ENCODE peak calls at places on chromosomes 5 and 9, in five cellular contexts. Y is fibroblast of lung, O is dorsolateral prefrontal cortex, H is tibial nerve, B is astrocyte of the spinal cord. Z is an unnamed sample.

GRCh38 chr5:100905259-100905914 is 2.3 kb upstream of the ST8SIA4 start:
- DNase-seq in H (no peak), Y (no peak), O (no peak), B (no peak), Z (no peak)

GRCh38 chr5:180603076-180603591 is 11.8 kb upstream of the SCGB3A1 start:
- DNase-seq in B (no peak), O (no peak), H (no peak), Y (no peak), Z (no peak)

GRCh38 chr5:143025971-143026370 is 255.8 kb downstream of the ARHGAP26 start:
- DNase-seq in B (no peak), H (no peak), Y (no peak), O (no peak), Z (no peak)

GRCh38 chr5:79189439-79190234 is 46.3 kb upstream of the JMY start:
- DNase-seq in O (no peak), B (no peak), H (no peak), Y (peak; percentile 13), Z (no peak)

GRCh38 chr9:134855900-134856377 is 24.7 kb upstream of the FCN2 start:
- DNase-seq in Y (no peak), B (no peak), H (no peak), O (no peak), Z (no peak)

GRCh38 chr9:113543286-113544000 is 79.9 kb downstream of the RGS3 start:
- DNase-seq in H (no peak), O (no peak), B (no peak), Y (no peak), Z (no peak)

GRCh38 chr5:159341914-159342313 is 11.6 kb upstream of the IL12B start:
- DNase-seq in B (peak; percentile 70), O (no peak), Y (peak; percentile 89), H (peak; percentile 20), Z (peak; percentile 82)

GRCh38 chr5:32182463-32183081 is 8.5 kb upstream of the GOLPH3 start:
- DNase-seq in Y (no peak), O (no peak), H (no peak), B (no peak), Z (no peak)

GRCh38 chr9:79974806-79975422 is 403.1 kb downstream of the TLE4 start:
- DNase-seq in O (no peak), B (no peak), H (no peak), Y (no peak), Z (no peak)

GRCh38 chr5:23139338-23140171 is 286.4 kb upstream of the CDH12 start:
- DNase-seq in B (peak; percentile 5), Y (peak; percentile 56), O (no peak), H (no peak), Z (no peak)

GRCh38 chr5:107831612-107832395 is 161.1 kb upstream of the EFNA5 start:
- DNase-seq in O (no peak), Y (peak; percentile 63), H (no peak), B (no peak), Z (no peak)

GRCh38 chr9:112894031-112894430 is 3.4 kb upstream of the SLC46A2 start:
- DNase-seq in Y (no peak), B (no peak), O (no peak), H (no peak), Z (peak; percentile 16)

GRCh38 chr5:181059297-181060230 is 19.5 kb downstream of the BTNL9 start:
- DNase-seq in H (no peak), Y (no peak), B (no peak), O (no peak), Z (no peak)

GRCh38 chr5:127870914-127871313 is 167.7 kb downstream of the CCDC192 start:
- DNase-seq in H (peak; percentile 59), B (peak; percentile 36), Y (peak; percentile 25), O (peak; percentile 47), Z (no peak)

GRCh38 chr5:149172709-149173505 is 31.6 kb downstream of the ABLIM3 start:
- DNase-seq in Y (no peak), H (no peak), O (no peak), B (no peak), Z (no peak)

GRCh38 chr5:111927191-111927590 is 170.2 kb upstream of the NREP start:
- DNase-seq in Y (no peak), H (no peak), B (no peak), O (no peak), Z (peak; percentile 33)

GRCh38 chr9:2015581-2016410 is 649 bp downstream of the SMARCA2 start:
- DNase-seq in B (peak; percentile 49), H (peak; percentile 15), O (peak; percentile 53), Y (peak; percentile 31), Z (peak; percentile 11)

GRCh38 chr9:137757139-137757538 is 120.4 kb upstream of the CACNA1B start:
- DNase-seq in O (peak; percentile 42), B (no peak), H (no peak), Y (peak; percentile 9), Z (no peak)

GRCh38 chr9:86639899-86640379 is 285.7 kb upstream of the TUT7 start:
- DNase-seq in O (no peak), B (no peak), Y (no peak), H (no peak), Z (no peak)

GRCh38 chr9:128575469-128575868 is 23.1 kb downstream of the SPTAN1 start:
- DNase-seq in Y (peak; percentile 52), H (no peak), B (peak; percentile 52), O (no peak), Z (no peak)

GRCh38 chr5:123116063-123116462 is 27.0 kb downstream of the PRDM6 start:
- DNase-seq in Y (peak; percentile 80), O (no peak), H (no peak), B (no peak), Z (no peak)

GRCh38 chr5:3326569-3327232 is 268.9 kb upstream of the IRX1 start:
- DNase-seq in B (no peak), O (no peak), H (no peak), Y (no peak), Z (no peak)

GRCh38 chr5:138967806-138968448 is 92.8 kb upstream of the LRRTM2 start:
- DNase-seq in O (no peak), Y (no peak), H (no peak), B (no peak), Z (no peak)

GRCh38 chr9:12604154-12604825 is 88.9 kb upstream of the TYRP1 start:
- DNase-seq in Y (peak; percentile 31), O (no peak), B (peak; percentile 56), H (no peak), Z (peak; percentile 49)

GRCh38 chr5:173011602-173012001 is 28.0 kb downstream of the ATP6V0E1 start:
- DNase-seq in B (no peak), H (no peak), O (no peak), Y (no peak), Z (no peak)

GRCh38 chr5:39062530-39062929 is 11.7 kb downstream of the RICTOR start:
- DNase-seq in O (no peak), B (no peak), H (no peak), Y (no peak), Z (no peak)

GRCh38 chr9:116313638-116314037 is 160.0 kb downstream of the PAPPA start:
- DNase-seq in B (no peak), Y (peak; percentile 21), H (no peak), O (no peak), Z (no peak)

GRCh38 chr9:127991757-127992274 is 11.0 kb upstream of the EEIG1 start:
- DNase-seq in O (no peak), B (no peak), H (no peak), Y (no peak), Z (no peak)

GRCh38 chr9:16461231-16461840 is 409.1 kb downstream of the BNC2 start:
- DNase-seq in H (no peak), B (no peak), O (no peak), Y (no peak), Z (no peak)

GRCh38 chr5:50318220-50318619 is 122.9 kb downstream of the EMB start:
- DNase-seq in O (no peak), B (no peak), H (no peak), Y (no peak), Z (no peak)

GRCh38 chr9:122327175-122327574 is 43.6 kb upstream of the PTGS1 start:
- DNase-seq in Y (no peak), H (no peak), O (no peak), B (no peak), Z (no peak)

GRCh38 chr5:89596821-89597220 is 713.8 kb upstream of the MEF2C start:
- DNase-seq in H (no peak), O (no peak), Y (no peak), B (no peak), Z (no peak)

GRCh38 chr5:2133936-2134335 is 251.2 kb upstream of the IRX4 start:
- DNase-seq in Y (no peak), O (no peak), H (no peak), B (no peak), Z (no peak)
- H3K4me3 ChIP-seq in Y (no peak overlapping the region), O (no peak overlapping the region), H (no peak overlapping the region), B (no peak overlapping the region), Z (no peak overlapping the region)

GRCh38 chr5:42656661-42657035 is 100.0 kb upstream of the CCDC152 start:
- DNase-seq in B (no peak), H (no peak), Y (peak; percentile 53), O (no peak), Z (no peak)
- TF ChIP-seq CTCF in B (no peak), H (peak; percentile 10), Y (peak; percentile 22), O (peak; percentile 40), Z (no peak)

GRCh38 chr9:31590091-31590490 is 794.4 kb upstream of the ACO1 start:
- DNase-seq in O (no peak), H (no peak), B (peak; percentile 33), Y (peak; percentile 2), Z (peak; percentile 15)
- H3K4me3 ChIP-seq in O (no peak overlapping the region), H (no peak overlapping the region), B (no peak overlapping the region), Y (no peak overlapping the region), Z (no peak overlapping the region)

GRCh38 chr5:176768174-176768970 is 42.0 kb upstream of the UNC5A start:
- DNase-seq in B (no peak), Y (no peak), O (no peak), H (no peak), Z (no peak)

GRCh38 chr5:176769911-176770310 is 40.4 kb upstream of the UNC5A start:
- DNase-seq in Y (no peak), H (no peak), O (no peak), B (no peak), Z (no peak)

GRCh38 chr5:176762489-176762888 is 47.9 kb upstream of the UNC5A start:
- DNase-seq in Y (no peak), O (no peak), B (no peak), H (no peak), Z (no peak)

GRCh38 chr5:176761755-176762154 is 48.6 kb upstream of the UNC5A start:
- DNase-seq in Y (no peak), O (no peak), B (no peak), H (no peak), Z (no peak)

GRCh38 chr5:176765687-176766086 is 44.7 kb upstream of the UNC5A start:
- DNase-seq in B (no peak), Y (no peak), H (no peak), O (no peak), Z (no peak)
- TF ChIP-seq CTCF in B (no peak), Y (no peak), H (no peak), O (no peak), Z (no peak)